ENCODE peak calls at places on chromosomes 12 and 14, in eight cellular contexts. C, U, L, M, Z, V, X and J are unnamed samples.

GRCh38 chr12:1791104-1791927 is 29.0 kb upstream of the LRTM2 start:
- DNase-seq in Z (peak; percentile 38), U (peak; percentile 72), V (peak; percentile 60), M (peak; percentile 78), C (peak; percentile 70), L (peak; percentile 73), X (peak; percentile 80), J (peak; percentile 82)

GRCh38 chr12:91139981-91140659 is 28.8 kb upstream of the LUM start:
- DNase-seq in Z (no peak), C (no peak), L (no peak), V (no peak), U (peak; percentile 58), M (no peak), X (peak; percentile 54), J (peak; percentile 90)

GRCh38 chr12:15540025-15540424 is 217.7 kb downstream of the PTPRO start:
- DNase-seq in V (no peak), Z (no peak), L (no peak), M (no peak), C (no peak), U (no peak), X (no peak), J (peak; percentile 21)

GRCh38 chr14:53109028-53109687 is 44.0 kb downstream of the DDHD1 start:
- DNase-seq in Z (no peak), C (peak; percentile 75), M (peak; percentile 43), V (no peak), U (no peak), L (no peak), X (no peak), J (peak; percentile 54)

GRCh38 chr12:1553987-1554982 is 40.1 kb downstream of the FBXL14 start:
- DNase-seq in Z (no peak), M (peak; percentile 96), V (no peak), L (no peak), C (peak; percentile 96), X (no peak), U (no peak), J (no peak)

GRCh38 chr12:48486679-48487078 is 4.4 kb downstream of the C12orf54 start:
- DNase-seq in C (peak; percentile 32), Z (no peak), V (no peak), M (no peak), L (no peak), X (no peak), U (no peak), J (no peak)

GRCh38 chr14:39302124-39302810 is 68.6 kb downstream of the MIA2 start:
- DNase-seq in M (no peak), L (no peak), U (peak; percentile 3), X (no peak), Z (no peak), V (no peak), C (no peak), J (no peak)

GRCh38 chr12:49750027-49750977 is 8.9 kb downstream of the TMBIM6 start:
- DNase-seq in X (peak; percentile 46), V (peak; percentile 14), C (no peak), U (peak; percentile 12), M (peak; percentile 44), L (peak; percentile 49), Z (peak; percentile 54), J (peak; percentile 92)

GRCh38 chr12:75951399-75952228 is 80.0 kb downstream of the PHLDA1 start:
- DNase-seq in M (no peak), L (no peak), V (no peak), Z (no peak), X (peak; percentile 39), U (peak; percentile 78), C (no peak), J (peak; percentile 60)

GRCh38 chr12:10101042-10101579 is 2.3 kb upstream of the CLEC1A start:
- DNase-seq in L (no peak), U (no peak), V (no peak), C (no peak), M (no peak), Z (no peak), X (peak; percentile 55), J (peak; percentile 88)

GRCh38 chr12:99911967-99912366 is 72.8 kb downstream of the ANKS1B start:
- DNase-seq in L (no peak), M (no peak), X (no peak), U (no peak), V (no peak), C (peak; percentile 51), Z (no peak), J (peak; percentile 47)

GRCh38 chr12:93323625-93324165 is 54.0 kb upstream of the NUDT4 start:
- DNase-seq in M (no peak), V (no peak), C (no peak), Z (no peak), X (no peak), U (peak; percentile 35), L (no peak), J (peak; percentile 61)

GRCh38 chr14:53011053-53011462 is 60.2 kb upstream of the FERMT2 start:
- DNase-seq in U (peak; percentile 89), V (peak; percentile 65), Z (peak; percentile 21), C (no peak), M (no peak), X (peak; percentile 69), L (peak; percentile 79), J (peak; percentile 96)

GRCh38 chr12:3432176-3432742 is 58.7 kb upstream of the PRMT8 start:
- DNase-seq in U (no peak), V (peak; percentile 45), Z (no peak), C (peak; percentile 59), X (no peak), L (peak; percentile 67), M (peak; percentile 7), J (no peak)

GRCh38 chr14:23403139-23403438 is 5.0 kb downstream of the MYH6 start:
- DNase-seq in Z (no peak), L (no peak), C (no peak), V (no peak), X (no peak), M (no peak), U (no peak), J (no peak)

GRCh38 chr12:88897723-88898122 is 317.5 kb upstream of the KITLG start:
- DNase-seq in Z (no peak), U (no peak), V (no peak), X (no peak), C (no peak), M (no peak), L (no peak), J (peak; percentile 32)

GRCh38 chr14:103712633-103713247 is 2.5 kb downstream of the XRCC3 start:
- DNase-seq in M (no peak), L (no peak), Z (no peak), U (no peak), V (no peak), C (no peak), X (no peak), J (no peak)

GRCh38 chr14:103714063-103714724 is 1.1 kb downstream of the XRCC3 start:
- DNase-seq in C (no peak), M (peak; percentile 29), X (no peak), Z (no peak), U (no peak), V (no peak), L (no peak), J (peak; percentile 44)

GRCh38 chr14:103715052-103716000 is at the start of the genes XRCC3 and ZFYVE21:
- DNase-seq in L (peak; percentile 99), V (peak; percentile 100), X (peak; percentile 100), Z (peak; percentile 99), U (peak; percentile 99), C (peak; percentile 95), M (peak; percentile 99), J (peak; percentile 100)

GRCh38 chr14:103711516-103712431 is 3.5 kb downstream of the XRCC3 start:
- DNase-seq in M (no peak), L (no peak), U (peak; percentile 56), C (no peak), V (no peak), Z (no peak), X (no peak), J (peak; percentile 41)

DNA sequence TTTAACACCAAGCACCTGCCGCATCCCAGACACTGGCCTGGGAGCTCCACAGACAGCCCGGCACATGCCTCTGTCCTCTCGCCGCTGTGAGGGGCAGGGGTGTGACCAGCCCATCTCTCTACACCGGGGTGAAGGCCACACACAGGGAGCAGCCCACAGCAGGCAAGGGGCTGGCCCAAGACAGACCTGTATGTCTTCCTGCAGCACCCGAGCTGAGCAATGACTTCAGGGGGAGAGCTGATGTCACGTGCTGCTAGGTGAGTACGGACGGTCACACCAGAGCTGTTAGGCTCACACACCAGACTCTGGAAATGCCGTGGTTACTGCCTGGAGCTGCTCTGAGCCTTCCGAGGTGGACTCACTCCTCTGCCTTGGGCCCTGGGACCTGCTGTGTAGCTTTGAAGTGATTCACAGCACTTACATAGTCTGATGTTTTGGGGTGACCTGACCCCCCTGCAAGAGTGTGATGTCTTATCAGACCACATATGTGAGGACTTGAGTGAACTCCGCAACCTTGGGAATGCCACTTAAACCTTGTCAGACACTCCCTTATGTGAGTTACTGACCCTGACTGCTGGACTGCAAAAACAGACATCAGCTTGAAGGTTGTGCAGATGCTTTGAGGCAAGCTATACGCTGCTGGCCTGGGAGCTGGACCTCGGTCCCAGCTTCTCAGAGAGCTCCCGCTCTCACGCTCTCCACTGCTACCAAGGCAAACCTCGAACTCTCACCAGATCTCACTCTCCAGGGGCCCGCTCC is 1.8 kb downstream of the XRCC3 start:
- DNase-seq in X (no peak), L (no peak), C (no peak), V (no peak), Z (no peak), M (peak; percentile 24), U (no peak), J (peak; percentile 44)
- H3K27ac ChIP-seq in X (no peak overlapping the region), L (no peak overlapping the region), C (no peak overlapping the region), V (no peak overlapping the region), Z (no peak overlapping the region), M (peak overlapping the region; percentile 60), U (no peak overlapping the region), J (no peak overlapping the region)

DNA sequence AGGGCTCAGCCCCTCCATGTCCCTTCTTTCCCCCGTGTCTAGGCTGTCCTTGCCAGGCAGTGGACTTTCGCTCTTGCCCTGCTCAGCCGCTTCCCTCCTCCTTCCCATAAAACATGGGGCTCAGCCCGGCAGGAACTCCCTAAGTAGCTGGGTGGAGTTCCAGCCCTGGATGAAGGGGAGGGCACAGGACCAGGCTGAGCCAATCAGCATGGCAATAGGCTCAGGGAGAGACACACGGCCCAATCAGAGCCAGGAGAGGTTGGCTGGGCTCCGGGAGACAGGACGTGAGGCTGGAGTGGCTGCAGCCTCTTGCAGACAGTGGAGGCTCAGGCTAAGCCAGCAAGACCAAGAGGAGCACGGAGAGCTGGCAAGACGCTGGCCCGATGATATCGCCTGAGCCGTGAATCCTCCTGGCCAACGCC is 54.3 kb downstream of the GALNT9 start:
- DNase-seq in C (no peak), U (peak; percentile 92), V (peak; percentile 80), Z (peak; percentile 82), M (no peak), X (peak; percentile 66), L (peak; percentile 78), J (peak; percentile 81)
- TF ChIP-seq EZH2phosphoT487 in C (no peak), U (no peak), V (no peak), Z (no peak), M (no peak), X (no peak), L (no peak), J (no peak)

GRCh38 chr12:54650409-54650808 is 2.2 kb upstream of the DCD start:
- DNase-seq in X (no peak), M (no peak), Z (no peak), L (no peak), V (no peak), U (peak; percentile 20), C (no peak), J (peak; percentile 40)
- H3K27ac ChIP-seq in X (no peak overlapping the region), M (no peak overlapping the region), Z (no peak overlapping the region), L (no peak overlapping the region), V (no peak overlapping the region), U (no peak overlapping the region), C (no peak overlapping the region), J (no peak overlapping the region)

DNA sequence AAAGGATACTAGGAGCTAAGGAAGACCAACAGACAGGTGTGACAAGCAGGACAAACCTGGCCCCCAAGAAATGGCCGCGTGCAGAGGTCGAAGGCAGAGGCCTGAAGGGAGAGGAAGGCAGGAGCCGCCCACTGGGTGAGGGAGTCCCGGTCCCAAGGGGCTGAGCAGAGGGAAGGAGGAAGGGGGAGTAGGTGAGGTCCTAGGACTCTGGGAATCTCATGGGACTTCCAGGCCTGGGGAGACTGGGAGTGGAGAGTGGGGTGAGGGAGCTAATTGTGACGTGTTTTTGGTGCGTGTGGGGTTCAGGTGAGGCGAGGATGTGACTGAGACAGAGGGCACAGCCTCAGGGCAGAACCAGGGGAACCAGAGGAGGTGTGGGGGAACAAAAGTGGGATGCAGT is 11.7 kb upstream of the FLVCR2 start:
- DNase-seq in L (no peak), M (no peak), Z (no peak), C (no peak), V (no peak), U (no peak), X (no peak), J (no peak)
- TF ChIP-seq EZH2phosphoT487 in L (no peak), M (no peak), Z (no peak), C (no peak), V (no peak), U (no peak), X (no peak), J (no peak)